ENCODE peak calls at places on chromosome 11, in seven cellular contexts. C is tibial nerve; M is neural progenitor cell; F is CD8-positive, alpha-beta T cell; P is astrocyte of the spinal cord; V is heart left ventricle; K is left ventricle myocardium inferior. X is an unnamed sample.

GRCh38 chr11:32210601-32211000 is 119.7 kb downstream of the RCN1 start:
- DNase-seq in C (no peak), M (no peak), F (no peak), P (peak), V (no peak), K (no peak), X (no peak)

GRCh38 chr11:64347171-64347867 is 7.3 kb downstream of the CCDC88B start:
- DNase-seq in C (no peak), M (no peak), F (no peak), P (no peak), V (no peak), K (no peak), X (no peak)

GRCh38 chr11:72391638-72392423 is 42.5 kb downstream of the CLPB start:
- DNase-seq in C (no peak), M (no peak), F (no peak), P (no peak), V (no peak), K (no peak), X (no peak)

GRCh38 chr11:12184696-12185095 is 74.3 kb downstream of the MICAL2 start:
- DNase-seq in C (no peak), M (no peak), F (no peak), P (peak), V (no peak), K (no peak), X (no peak)

GRCh38 chr11:66971483-66971882 is 3.6 kb upstream of the C11orf86 start:
- DNase-seq in C (no peak), M (no peak), F (no peak), P (no peak), V (no peak), K (no peak), X (no peak)

GRCh38 chr11:63811522-63811921 is 1.7 kb upstream of the SPINDOC start:
- DNase-seq in C (no peak), M (peak), F (no peak), P (no peak), V (no peak), K (no peak), X (no peak)

GRCh38 chr11:44604171-44604581 is 38.7 kb downstream of the CD82 start:
- DNase-seq in C (no peak), M (no peak), F (no peak), P (no peak), V (no peak), K (no peak), X (no peak)

GRCh38 chr11:62139526-62140301 is 15.9 kb downstream of the INCENP start:
- DNase-seq in C (no peak), M (no peak), F (no peak), P (no peak), V (no peak), K (no peak), X (no peak)

GRCh38 chr11:16169946-16170345 is 186.4 kb downstream of the SOX6 start:
- DNase-seq in C (no peak), M (peak), F (no peak), P (no peak), V (no peak), K (no peak), X (no peak)
- TF ChIP-seq CTCF in C (no peak), M (no peak), F (no peak), P (no peak), V (no peak), K (no peak), X (no peak)

GRCh38 chr11:116071241-116071640 is 567.0 kb upstream of the CADM1 start:
- DNase-seq in C (no peak), M (no peak), F (no peak), P (no peak), V (no peak), K (no peak), X (no peak)

GRCh38 chr11:116077092-116077491 is 572.9 kb upstream of the CADM1 start:
- DNase-seq in C (no peak), M (no peak), F (no peak), P (no peak), V (no peak), K (no peak), X (no peak)

GRCh38 chr11:116072133-116072532 is 567.9 kb upstream of the CADM1 start:
- DNase-seq in C (no peak), M (peak), F (no peak), P (no peak), V (no peak), K (no peak), X (no peak)

GRCh38 chr11:116072776-116073175 is 568.6 kb upstream of the CADM1 start:
- DNase-seq in C (no peak), M (peak), F (no peak), P (no peak), V (no peak), K (no peak), X (no peak)

DNA sequence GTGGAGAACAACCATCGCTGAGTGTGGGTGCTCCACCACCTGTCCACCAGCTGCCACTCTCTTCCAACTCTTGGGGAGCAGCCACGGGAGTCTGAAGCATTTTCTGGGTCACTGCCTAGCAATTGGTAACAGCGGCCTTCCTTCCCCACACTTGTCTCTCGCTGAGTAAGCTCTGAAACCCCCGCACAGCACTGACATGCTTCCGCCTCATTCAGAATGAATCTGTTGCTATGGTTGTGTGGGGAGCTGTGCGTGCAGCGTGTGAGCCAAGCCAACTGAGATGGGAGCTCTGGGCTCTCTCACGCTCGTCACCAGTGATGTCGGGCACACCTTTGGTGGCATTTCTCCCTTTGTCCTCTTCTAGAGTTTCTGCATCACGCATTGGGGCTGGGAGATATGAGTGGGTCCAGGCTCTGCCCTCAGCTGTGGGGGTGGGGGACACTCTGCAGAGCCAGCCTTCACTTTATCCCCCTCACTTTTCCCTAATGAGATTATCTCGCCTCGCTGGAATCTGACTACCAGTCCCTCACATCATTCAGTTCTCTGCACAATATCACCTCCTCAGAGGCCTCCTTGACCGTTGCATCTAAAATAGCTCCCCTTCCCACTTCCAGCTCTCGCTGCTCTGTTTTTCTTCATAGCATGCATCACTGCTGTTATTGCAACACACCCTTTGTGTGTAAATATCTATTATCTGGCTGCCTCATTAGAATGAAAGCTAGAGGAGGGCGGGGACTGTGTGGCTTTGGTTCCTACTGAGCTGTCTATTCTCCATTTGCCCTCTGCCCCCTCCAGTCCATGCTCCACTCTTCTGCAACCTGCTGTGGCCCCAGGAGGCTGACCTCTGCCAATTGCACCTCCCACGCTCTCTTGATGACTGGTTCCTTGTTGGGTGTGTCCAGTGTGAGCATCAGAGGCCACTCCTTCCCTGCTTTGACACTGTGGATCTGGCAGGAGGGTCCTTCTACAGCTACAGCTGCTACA is 569.9 kb upstream of the CADM1 start:
- DNase-seq in C (no peak), M (peak), F (no peak), P (peak), V (peak), K (peak), X (peak)
- H3K4me3 ChIP-seq in C (no peak), M (peak), F (no peak), P (no peak), V (no peak), K (no peak), X (no peak)

DNA sequence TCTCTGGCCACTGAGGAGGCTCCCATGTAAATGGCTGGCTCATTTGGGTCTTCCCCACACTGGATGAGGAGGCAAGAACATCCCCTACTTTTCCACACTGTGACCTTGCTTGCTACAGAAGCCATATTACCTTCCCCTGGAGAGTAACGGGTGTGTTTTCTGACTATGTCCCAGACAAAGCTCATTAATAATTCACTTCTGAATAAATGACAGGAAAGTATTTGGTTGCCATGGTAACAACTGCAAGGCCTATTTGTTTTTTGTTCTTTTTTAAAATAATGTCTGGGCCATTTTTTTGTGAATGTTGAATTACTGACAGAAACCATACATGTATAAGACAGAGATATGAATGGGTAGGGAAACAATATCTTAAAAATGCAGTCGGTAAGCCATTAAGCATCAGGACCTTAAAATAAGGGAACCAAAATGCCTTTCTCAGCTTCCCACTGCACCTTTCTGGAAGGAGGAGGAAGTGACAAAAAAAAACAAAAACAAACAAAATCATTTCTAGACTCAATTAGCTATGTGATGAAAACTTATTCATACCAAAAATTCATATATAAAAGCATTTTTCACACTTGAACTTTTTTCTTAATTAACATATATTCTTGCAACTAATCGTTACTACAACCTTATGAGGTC is 31.9 kb downstream of the SLC1A2 start:
- DNase-seq in C (no peak), M (no peak), F (no peak), P (peak), V (no peak), K (no peak), X (no peak)
- TF ChIP-seq CTCF in C (no peak), M (no peak), F (no peak), P (no peak), V (peak), K (peak), X (peak)

GRCh38 chr11:78542007-78542406 is 32.7 kb downstream of the NARS2 start:
- DNase-seq in C (no peak), M (no peak), F (no peak), P (peak), V (no peak), K (no peak), X (no peak)
- H3K4me3 ChIP-seq in C (no peak), M (no peak), F (no peak), P (no peak), V (no peak), K (no peak), X (no peak)

GRCh38 chr11:65743928-65744698 is 23.5 kb upstream of the RNASEH2C start:
- DNase-seq in C (no peak), M (peak), F (no peak), P (peak), V (peak), K (no peak), X (no peak)
- TF ChIP-seq CTCF in C (no peak), M (peak), F (no peak), P (peak), V (no peak), K (peak), X (peak)

GRCh38 chr11:65433657-65434056 is 11.1 kb downstream of the NEAT1 start:
- DNase-seq in C (no peak), M (no peak), F (no peak), P (peak), V (no peak), K (no peak), X (no peak)

GRCh38 chr11:65432686-65433582 is 10.3 kb downstream of the NEAT1 start:
- DNase-seq in C (no peak), M (no peak), F (no peak), P (peak), V (no peak), K (no peak), X (no peak)

GRCh38 chr11:65434667-65435179 is 12.1 kb downstream of the NEAT1 start:
- DNase-seq in C (no peak), M (no peak), F (no peak), P (peak), V (no peak), K (no peak), X (no peak)

GRCh38 chr11:65435330-65435931 is 12.8 kb downstream of the NEAT1 start:
- DNase-seq in C (no peak), M (no peak), F (no peak), P (peak), V (no peak), K (no peak), X (no peak)

GRCh38 chr11:65434057-65434666 is 11.6 kb downstream of the NEAT1 start:
- DNase-seq in C (no peak), M (no peak), F (no peak), P (peak), V (no peak), K (no peak), X (no peak)
- H3K4me3 ChIP-seq in C (no peak), M (no peak), F (no peak), P (no peak), V (no peak), K (peak), X (peak)

X was measured in epithelial cell of proximal tubule.